ENCODE peak calls at places on chromosomes 1 and 21, in six cellular contexts. J is kidney tubule cell, K is mesothelial cell of epicardium, P is epithelial cell of prostate, W is T-helper 1 cell, G is GM12892. I is an unnamed sample.

GRCh38 chr1:109530457-109531204 is 9.0 kb upstream of the GPR61 start:
- DNase-seq in J (no peak), W (no peak), P (no peak), K (no peak), G (no peak), I (no peak)

GRCh38 chr1:53644909-53645689 is 93.9 kb downstream of the GLIS1 start:
- DNase-seq in P (no peak), G (no peak), J (no peak), W (no peak), K (peak), I (no peak)

GRCh38 chr1:89606227-89606945 is 26.5 kb upstream of the LRRC8C start:
- DNase-seq in P (no peak), G (no peak), W (peak), K (no peak), J (peak), I (no peak)

GRCh38 chr21:14741237-14741636 is 195.1 kb upstream of the SAMSN1 start:
- DNase-seq in G (no peak), W (no peak), P (peak), J (peak), K (no peak), I (no peak)

GRCh38 chr1:224922404-224923164 is 6.9 kb upstream of the DNAH14 start:
- DNase-seq in G (peak), W (peak), K (no peak), J (peak), P (no peak), I (no peak)

GRCh38 chr1:51648180-51649109 is 31.6 kb downstream of the OSBPL9 start:
- DNase-seq in K (no peak), J (peak), W (no peak), P (no peak), G (no peak), I (no peak)

GRCh38 chr1:65036614-65037180 is 70.3 kb upstream of the JAK1 start:
- DNase-seq in G (no peak), K (no peak), W (no peak), P (no peak), J (no peak), I (no peak)

GRCh38 chr1:219041141-219041540 is 132.5 kb upstream of the LYPLAL1 start:
- DNase-seq in J (peak), P (no peak), W (no peak), G (no peak), K (no peak), I (no peak)

GRCh38 chr1:44609768-44610526 is 64.3 kb downstream of the TMEM53 start:
- DNase-seq in G (no peak), K (no peak), W (no peak), P (no peak), J (no peak), I (no peak)

GRCh38 chr21:42781150-42781980 is 98.0 kb downstream of the WDR4 start:
- DNase-seq in G (no peak), P (no peak), W (no peak), K (no peak), J (peak), I (no peak)

GRCh38 chr1:44237721-44238457 is 24.6 kb downstream of the DMAP1 start:
- DNase-seq in W (peak), J (no peak), G (peak), K (peak), P (no peak), I (peak)

GRCh38 chr1:118979754-118980270 is 8.3 kb downstream of the TBX15 start:
- DNase-seq in W (no peak), P (no peak), J (no peak), K (no peak), G (no peak), I (no peak)

GRCh38 chr1:63728611-63729226 is 45.1 kb upstream of the ROR1 start:
- DNase-seq in P (no peak), K (no peak), G (no peak), J (no peak), W (no peak), I (no peak)

GRCh38 chr1:228003461-228004330 is 3.1 kb upstream of the WNT3A start:
- DNase-seq in K (no peak), P (no peak), G (no peak), J (no peak), W (no peak), I (peak)

GRCh38 chr1:27166351-27166802 is 11.5 kb upstream of the SLC9A1 start:
- DNase-seq in J (no peak), P (peak), W (no peak), K (no peak), G (no peak), I (no peak)

GRCh38 chr1:233668725-233669294 is 54.9 kb downstream of the KCNK1 start:
- DNase-seq in P (peak), W (peak), J (peak), G (peak), K (no peak), I (no peak)

GRCh38 chr1:192474080-192474683 is 101.4 kb upstream of the RGS1 start:
- DNase-seq in G (no peak), K (no peak), P (no peak), W (peak), J (peak), I (no peak)

GRCh38 chr1:41622859-41623732 is 138.6 kb upstream of the EDN2 start:
- DNase-seq in G (peak), W (no peak), K (no peak), P (no peak), J (no peak), I (no peak)

GRCh38 chr1:169163059-169163458 is 56.6 kb downstream of the ATP1B1 start:
- DNase-seq in G (no peak), P (no peak), K (no peak), J (no peak), W (peak), I (no peak)